ENCODE peak calls at places on chromosomes 16 and 17, in four cellular contexts. One of them, this sample, is unnamed.

GRCh38 chr16:65964752-65965151 is 401.7 kb upstream of the CDH5 start:
- DNase-seq in SK-N-SH: no peak
- DNase-seq in H1: no peak
- DNase-seq in HCT116: no peak
- DNase-seq in this sample: no peak

GRCh38 chr17:47205419-47205963 is 3.7 kb upstream of the MYL4 start:
- DNase-seq in SK-N-SH: no peak
- DNase-seq in HCT116: no peak
- DNase-seq in H1: no peak
- DNase-seq in this sample: no peak

GRCh38 chr17:28514571-28515002 is 8.4 kb downstream of the FOXN1 start:
- DNase-seq in SK-N-SH: no peak
- DNase-seq in H1: no peak
- DNase-seq in HCT116: no peak
- DNase-seq in this sample: no peak

GRCh38 chr17:58995247-58995940 is 111.3 kb downstream of the TRIM37 start:
- DNase-seq in HCT116: no peak
- DNase-seq in SK-N-SH: no peak
- DNase-seq in H1: no peak
- DNase-seq in this sample: no peak

GRCh38 chr17:27422601-27423000 is 33.6 kb upstream of the KSR1 start:
- DNase-seq in SK-N-SH: no peak
- DNase-seq in HCT116: no peak
- DNase-seq in H1: no peak
- DNase-seq in this sample: no peak

GRCh38 chr16:25037221-25037620 is 22.1 kb upstream of the ARHGAP17 start:
- DNase-seq in SK-N-SH: no peak
- DNase-seq in HCT116: no peak
- DNase-seq in H1: no peak
- DNase-seq in this sample: no peak

GRCh38 chr17:2849327-2849670 is 53.1 kb downstream of the RAP1GAP2 start:
- DNase-seq in H1: no peak
- DNase-seq in SK-N-SH: peak
- DNase-seq in HCT116: no peak
- DNase-seq in this sample: no peak

GRCh38 chr17:63309021-63309420 is 137.1 kb downstream of the CYB561 start:
- DNase-seq in SK-N-SH: no peak
- DNase-seq in H1: no peak
- DNase-seq in HCT116: no peak
- DNase-seq in this sample: no peak

GRCh38 chr17:73017653-73018052 is 74.8 kb downstream of the SLC39A11 start:
- DNase-seq in SK-N-SH: no peak
- DNase-seq in H1: no peak
- DNase-seq in HCT116: no peak
- DNase-seq in this sample: no peak

GRCh38 chr17:4406386-4406785 is 27.4 kb upstream of the SPNS3 start:
- DNase-seq in H1: no peak
- DNase-seq in SK-N-SH: no peak
- DNase-seq in HCT116: no peak
- DNase-seq in this sample: no peak

GRCh38 chr16:25690563-25691143 is 1.1 kb upstream of the HS3ST4 start:
- DNase-seq in HCT116: no peak
- DNase-seq in H1: no peak
- DNase-seq in SK-N-SH: no peak
- DNase-seq in this sample: no peak

GRCh38 chr16:72427786-72428480 is 256.0 kb upstream of the PMFBP1 start:
- DNase-seq in HCT116: no peak
- DNase-seq in SK-N-SH: no peak
- DNase-seq in H1: no peak
- DNase-seq in this sample: no peak

GRCh38 chr17:73720187-73720834 is 76.1 kb upstream of the SDK2 start:
- DNase-seq in HCT116: no peak
- DNase-seq in H1: no peak
- DNase-seq in SK-N-SH: no peak
- DNase-seq in this sample: no peak

GRCh38 chr16:84672276-84673202 is 24.2 kb downstream of the KLHL36 start:
- DNase-seq in SK-N-SH: peak
- DNase-seq in H1: peak
- DNase-seq in HCT116: peak
- DNase-seq in this sample: peak

GRCh38 chr17:60555786-60556185 is 29.7 kb upstream of the APPBP2 start:
- DNase-seq in H1: no peak
- DNase-seq in HCT116: no peak
- DNase-seq in SK-N-SH: no peak
- DNase-seq in this sample: no peak

GRCh38 chr16:10485698-10486382 is 94.6 kb downstream of the EMP2 start:
- DNase-seq in H1: no peak
- DNase-seq in SK-N-SH: no peak
- DNase-seq in HCT116: no peak
- DNase-seq in this sample: no peak

GRCh38 chr17:79862771-79863440 is 23.7 kb upstream of the CBX4 start:
- DNase-seq in SK-N-SH: no peak
- DNase-seq in H1: no peak
- DNase-seq in HCT116: no peak
- DNase-seq in this sample: no peak

GRCh38 chr17:58277107-58277506 is 3.6 kb downstream of the MPO start:
- DNase-seq in HCT116: peak
- DNase-seq in SK-N-SH: no peak
- DNase-seq in H1: no peak
- DNase-seq in this sample: no peak

GRCh38 chr17:30958187-30958586 is 12.7 kb upstream of the RNF135 start:
- DNase-seq in HCT116: no peak
- DNase-seq in SK-N-SH: no peak
- DNase-seq in H1: no peak
- DNase-seq in this sample: no peak
- TF ChIP-seq JUND in HCT116: no peak
- TF ChIP-seq JUND in SK-N-SH: no peak
- TF ChIP-seq JUND in H1: no peak
- TF ChIP-seq JUND in this sample: no peak

GRCh38 chr16:27722892-27723450 is 173.0 kb downstream of the KATNIP start:
- DNase-seq in H1: no peak
- DNase-seq in HCT116: no peak
- DNase-seq in SK-N-SH: no peak
- DNase-seq in this sample: no peak

GRCh38 chr16:27722266-27722636 is 172.3 kb downstream of the KATNIP start:
- DNase-seq in HCT116: no peak
- DNase-seq in H1: no peak
- DNase-seq in SK-N-SH: no peak
- DNase-seq in this sample: no peak

GRCh38 chr16:27725271-27726010 is 175.5 kb downstream of the KATNIP start:
- DNase-seq in HCT116: no peak
- DNase-seq in H1: no peak
- DNase-seq in SK-N-SH: no peak
- DNase-seq in this sample: no peak

GRCh38 chr16:27723711-27724490 is 174.0 kb downstream of the KATNIP start:
- DNase-seq in SK-N-SH: no peak
- DNase-seq in H1: no peak
- DNase-seq in HCT116: no peak
- DNase-seq in this sample: peak

DNA sequence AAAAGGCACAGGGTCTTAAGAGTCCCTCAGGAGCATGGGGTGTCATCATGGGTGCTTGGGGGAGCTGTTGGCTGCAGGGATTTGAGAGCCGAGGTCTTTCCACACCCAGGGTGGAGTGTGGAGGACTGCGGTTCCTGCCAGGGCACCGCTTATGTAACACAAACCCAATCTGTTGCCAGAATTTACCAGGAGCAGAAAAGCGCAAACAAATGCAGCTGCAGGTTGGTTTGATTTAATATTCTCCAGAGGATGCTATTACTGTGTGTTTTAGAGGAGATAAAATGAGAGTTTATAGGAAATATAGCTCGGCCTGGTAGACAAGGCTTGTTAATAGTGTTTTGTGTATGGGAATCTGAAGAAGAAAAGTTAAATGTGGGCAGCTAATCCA is 174.5 kb downstream of the KATNIP start:
- DNase-seq in HCT116: no peak
- DNase-seq in SK-N-SH: peak
- DNase-seq in H1: no peak
- DNase-seq in this sample: no peak
- TF ChIP-seq JUND in HCT116: no peak
- TF ChIP-seq JUND in SK-N-SH: no peak
- TF ChIP-seq JUND in H1: no peak
- TF ChIP-seq JUND in this sample: no peak

GRCh38 chr17:65074778-65075250 is 18.3 kb upstream of the GNA13 start:
- DNase-seq in SK-N-SH: peak
- DNase-seq in H1: no peak
- DNase-seq in HCT116: no peak
- DNase-seq in this sample: no peak
- TF ChIP-seq JUND in SK-N-SH: no peak
- TF ChIP-seq JUND in H1: no peak
- TF ChIP-seq JUND in HCT116: no peak
- TF ChIP-seq JUND in this sample: no peak

GRCh38 chr17:44637066-44637465 is 19.2 kb upstream of the MEIOC start:
- DNase-seq in HCT116: no peak
- DNase-seq in SK-N-SH: no peak
- DNase-seq in H1: no peak
- DNase-seq in this sample: no peak
- TF ChIP-seq JUND in HCT116: no peak
- TF ChIP-seq JUND in SK-N-SH: no peak
- TF ChIP-seq JUND in H1: no peak
- TF ChIP-seq JUND in this sample: no peak

DNA sequence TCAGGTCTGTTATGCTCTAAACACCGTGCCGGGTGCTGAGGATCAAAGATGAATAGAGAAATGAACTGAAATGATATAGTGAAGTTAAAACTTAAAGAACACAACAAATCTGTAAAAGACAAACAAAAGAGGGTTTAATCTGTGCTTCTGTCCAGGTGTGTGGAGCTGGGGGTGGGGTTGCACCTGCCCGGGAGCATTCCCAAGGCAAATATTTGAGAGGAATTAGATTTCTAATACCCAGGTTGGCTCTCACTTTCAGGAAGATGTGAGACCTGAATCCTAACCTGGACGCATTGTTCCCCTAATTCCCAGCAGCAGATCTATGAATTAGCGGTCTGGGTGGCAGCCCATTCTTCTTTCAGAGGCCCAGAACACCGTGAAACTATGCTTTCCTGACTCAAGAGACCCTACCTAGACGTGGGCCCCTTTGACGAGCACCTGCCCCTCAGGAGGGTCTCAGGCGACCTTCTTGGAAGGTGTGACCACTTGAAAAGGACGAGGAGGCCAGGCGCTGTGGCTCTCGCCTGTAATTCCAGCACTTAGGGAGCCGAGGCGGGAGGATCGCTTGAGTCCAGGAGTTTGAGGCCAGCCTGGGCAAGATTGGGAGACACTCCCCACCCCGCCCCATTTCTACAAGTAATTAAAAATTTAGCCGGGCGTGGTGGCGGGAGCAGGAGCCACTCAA is 677 bp upstream of the RANGRF start:
- DNase-seq in HCT116: no peak
- DNase-seq in SK-N-SH: no peak
- DNase-seq in H1: no peak
- DNase-seq in this sample: no peak
- TF ChIP-seq JUND in HCT116: no peak
- TF ChIP-seq JUND in SK-N-SH: no peak
- TF ChIP-seq JUND in H1: no peak
- TF ChIP-seq JUND in this sample: no peak

DNA sequence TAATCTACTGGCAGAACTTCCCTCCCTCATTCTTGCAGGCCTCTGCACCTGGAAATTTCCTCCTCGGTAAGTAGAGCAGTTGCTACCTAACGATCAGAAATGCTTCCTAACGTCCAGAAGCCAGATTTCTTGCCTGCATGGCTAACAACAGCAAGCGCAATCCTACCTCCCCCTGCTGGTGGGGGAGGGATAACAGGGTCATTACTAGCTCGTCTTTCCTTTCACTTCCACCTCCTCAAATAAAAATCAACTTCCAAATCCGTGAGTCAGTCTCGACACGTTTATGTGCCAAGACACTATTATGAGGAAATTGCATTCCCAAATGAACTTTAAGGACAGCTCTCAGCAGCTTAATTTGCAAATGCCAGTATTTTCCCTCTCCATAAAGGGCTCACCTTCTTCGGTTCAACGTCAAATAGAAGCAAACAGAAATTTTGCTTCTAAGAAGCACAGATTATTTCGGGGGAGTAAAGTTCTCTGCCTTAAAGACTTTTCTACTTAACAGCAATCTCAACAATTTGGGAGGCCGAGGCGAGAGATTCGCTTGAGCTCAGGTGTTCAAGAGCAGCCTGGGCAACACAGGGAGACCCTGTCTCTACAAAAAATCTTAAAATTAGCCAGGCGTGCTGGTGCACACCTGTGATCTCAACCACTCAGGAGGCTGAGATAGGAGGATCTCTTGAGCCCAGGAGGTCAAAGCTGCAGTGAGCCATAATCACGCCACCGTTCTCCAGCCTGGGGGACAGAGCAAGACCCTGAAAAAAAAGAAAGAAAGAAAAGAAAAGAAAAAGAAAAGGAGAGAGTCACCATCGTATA is 188.6 kb upstream of the PSMD7 start:
- DNase-seq in HCT116: peak
- DNase-seq in SK-N-SH: no peak
- DNase-seq in H1: peak
- DNase-seq in this sample: peak
- TF ChIP-seq JUND in HCT116: no peak
- TF ChIP-seq JUND in SK-N-SH: no peak
- TF ChIP-seq JUND in H1: peak
- TF ChIP-seq JUND in this sample: no peak

GRCh38 chr16:88461291-88462269 is 8.5 kb downstream of the ZFPM1 start:
- DNase-seq in HCT116: no peak
- DNase-seq in SK-N-SH: no peak
- DNase-seq in H1: peak
- DNase-seq in this sample: no peak
- TF ChIP-seq JUND in HCT116: no peak
- TF ChIP-seq JUND in SK-N-SH: no peak
- TF ChIP-seq JUND in H1: no peak
- TF ChIP-seq JUND in this sample: no peak

GRCh38 chr17:48892940-48893645 is 506 bp downstream of the ATP5MC1 start:
- DNase-seq in H1: no peak
- DNase-seq in HCT116: no peak
- DNase-seq in SK-N-SH: no peak
- DNase-seq in this sample: no peak

GRCh38 chr17:48890086-48890485 is 2.5 kb upstream of the ATP5MC1 start:
- DNase-seq in H1: no peak
- DNase-seq in SK-N-SH: no peak
- DNase-seq in HCT116: no peak
- DNase-seq in this sample: no peak

GRCh38 chr17:48893646-48894508 is 1.3 kb downstream of the ATP5MC1 start:
- DNase-seq in SK-N-SH: no peak
- DNase-seq in H1: no peak
- DNase-seq in HCT116: no peak
- DNase-seq in this sample: no peak

DNA sequence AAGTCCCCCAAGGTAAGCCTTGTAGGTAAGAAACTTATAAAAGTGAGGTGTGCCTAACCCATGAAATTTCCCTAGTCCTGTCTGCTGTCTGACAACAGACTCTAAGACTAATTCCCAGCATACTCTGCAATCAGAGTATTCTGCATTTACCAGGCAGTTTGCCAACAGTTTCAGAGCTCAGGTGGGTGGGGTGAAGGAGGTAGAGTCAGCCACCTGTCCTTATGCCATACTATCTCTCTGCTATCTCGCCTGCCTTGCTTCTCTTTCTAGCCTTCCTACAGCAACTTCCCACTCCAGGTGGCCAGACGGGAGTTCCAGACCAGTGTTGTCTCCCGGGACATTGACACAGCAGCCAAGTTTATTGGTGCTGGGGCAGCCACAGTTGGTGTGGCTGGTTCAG is 2.3 kb downstream of the ATP5MC1 start:
- DNase-seq in HCT116: no peak
- DNase-seq in H1: no peak
- DNase-seq in SK-N-SH: no peak
- DNase-seq in this sample: no peak
- TF ChIP-seq JUND in HCT116: no peak
- TF ChIP-seq JUND in H1: no peak
- TF ChIP-seq JUND in SK-N-SH: no peak
- TF ChIP-seq JUND in this sample: no peak